ENCODE peak calls at places on chromosomes 3 and 15, in four cellular contexts. One of them, this sample, is unnamed.

GRCh38 chr3:137808015-137808414 is 43.9 kb downstream of the SOX14 start:
- DNase-seq in progenitor cell of endocrine pancreas: no peak
- DNase-seq in MM.1S: no peak
- DNase-seq in ovary: no peak
- DNase-seq in this sample: no peak

GRCh38 chr3:188270423-188270972 is 116.5 kb downstream of the LPP start:
- DNase-seq in ovary: no peak
- DNase-seq in progenitor cell of endocrine pancreas: no peak
- DNase-seq in MM.1S: no peak
- DNase-seq in this sample: no peak

GRCh38 chr15:66066439-66066838 is 187.1 kb downstream of the MEGF11 start:
- DNase-seq in MM.1S: no peak
- DNase-seq in ovary: no peak
- DNase-seq in progenitor cell of endocrine pancreas: no peak
- DNase-seq in this sample: no peak

GRCh38 chr15:78171864-78172472 is 22.8 kb downstream of the IDH3A start:
- DNase-seq in MM.1S: no peak
- DNase-seq in ovary: no peak
- DNase-seq in progenitor cell of endocrine pancreas: no peak
- DNase-seq in this sample: no peak

GRCh38 chr3:64244011-64244942 is 19.0 kb upstream of the PRICKLE2 start:
- DNase-seq in progenitor cell of endocrine pancreas: no peak
- DNase-seq in MM.1S: peak; percentile 21
- DNase-seq in ovary: no peak
- DNase-seq in this sample: no peak

GRCh38 chr3:41753651-41754050 is 208.3 kb downstream of the ULK4 start:
- DNase-seq in ovary: no peak
- DNase-seq in progenitor cell of endocrine pancreas: no peak
- DNase-seq in MM.1S: no peak
- DNase-seq in this sample: no peak

GRCh38 chr15:40843885-40844542 is at the start of gene SPINT1:
- DNase-seq in MM.1S: peak; percentile 47
- DNase-seq in ovary: no peak
- DNase-seq in progenitor cell of endocrine pancreas: peak; percentile 44
- DNase-seq in this sample: peak; percentile 41

GRCh38 chr15:96306321-96306720 is 24.2 kb upstream of the NR2F2 start:
- DNase-seq in ovary: no peak
- DNase-seq in MM.1S: no peak
- DNase-seq in progenitor cell of endocrine pancreas: no peak
- DNase-seq in this sample: no peak

GRCh38 chr15:22949074-22949547 is 31.1 kb downstream of the CYFIP1 start:
- DNase-seq in MM.1S: no peak
- DNase-seq in progenitor cell of endocrine pancreas: no peak
- DNase-seq in ovary: peak; percentile 83
- DNase-seq in this sample: no peak

GRCh38 chr15:59642351-59642750 is 15.0 kb downstream of the GTF2A2 start:
- DNase-seq in MM.1S: no peak
- DNase-seq in ovary: no peak
- DNase-seq in progenitor cell of endocrine pancreas: no peak
- DNase-seq in this sample: no peak
- TF ChIP-seq CTCF in MM.1S: peak; percentile 20
- TF ChIP-seq CTCF in ovary: no peak
- TF ChIP-seq CTCF in progenitor cell of endocrine pancreas: peak; percentile 17
- TF ChIP-seq CTCF in this sample: no peak

GRCh38 chr3:69452295-69452694 is 66.4 kb upstream of the FRMD4B start:
- DNase-seq in ovary: no peak
- DNase-seq in MM.1S: no peak
- DNase-seq in progenitor cell of endocrine pancreas: no peak
- DNase-seq in this sample: no peak

GRCh38 chr3:69446402-69447072 is 60.6 kb upstream of the FRMD4B start:
- DNase-seq in MM.1S: no peak
- DNase-seq in ovary: no peak
- DNase-seq in progenitor cell of endocrine pancreas: no peak
- DNase-seq in this sample: no peak

GRCh38 chr3:69454204-69454787 is 68.4 kb upstream of the FRMD4B start:
- DNase-seq in progenitor cell of endocrine pancreas: no peak
- DNase-seq in ovary: no peak
- DNase-seq in MM.1S: no peak
- DNase-seq in this sample: no peak

GRCh38 chr3:69451594-69451993 is 65.7 kb upstream of the FRMD4B start:
- DNase-seq in MM.1S: no peak
- DNase-seq in progenitor cell of endocrine pancreas: no peak
- DNase-seq in ovary: no peak
- DNase-seq in this sample: no peak
- TF ChIP-seq CTCF in MM.1S: no peak
- TF ChIP-seq CTCF in progenitor cell of endocrine pancreas: peak; percentile 43
- TF ChIP-seq CTCF in ovary: no peak
- TF ChIP-seq CTCF in this sample: no peak

GRCh38 chr3:128307029-128307633 is 153.8 kb downstream of the EEFSEC start:
- DNase-seq in ovary: no peak
- DNase-seq in progenitor cell of endocrine pancreas: no peak
- DNase-seq in MM.1S: no peak
- DNase-seq in this sample: no peak
- TF ChIP-seq CTCF in ovary: no peak
- TF ChIP-seq CTCF in progenitor cell of endocrine pancreas: peak; percentile 46
- TF ChIP-seq CTCF in MM.1S: no peak
- TF ChIP-seq CTCF in this sample: no peak

DNA sequence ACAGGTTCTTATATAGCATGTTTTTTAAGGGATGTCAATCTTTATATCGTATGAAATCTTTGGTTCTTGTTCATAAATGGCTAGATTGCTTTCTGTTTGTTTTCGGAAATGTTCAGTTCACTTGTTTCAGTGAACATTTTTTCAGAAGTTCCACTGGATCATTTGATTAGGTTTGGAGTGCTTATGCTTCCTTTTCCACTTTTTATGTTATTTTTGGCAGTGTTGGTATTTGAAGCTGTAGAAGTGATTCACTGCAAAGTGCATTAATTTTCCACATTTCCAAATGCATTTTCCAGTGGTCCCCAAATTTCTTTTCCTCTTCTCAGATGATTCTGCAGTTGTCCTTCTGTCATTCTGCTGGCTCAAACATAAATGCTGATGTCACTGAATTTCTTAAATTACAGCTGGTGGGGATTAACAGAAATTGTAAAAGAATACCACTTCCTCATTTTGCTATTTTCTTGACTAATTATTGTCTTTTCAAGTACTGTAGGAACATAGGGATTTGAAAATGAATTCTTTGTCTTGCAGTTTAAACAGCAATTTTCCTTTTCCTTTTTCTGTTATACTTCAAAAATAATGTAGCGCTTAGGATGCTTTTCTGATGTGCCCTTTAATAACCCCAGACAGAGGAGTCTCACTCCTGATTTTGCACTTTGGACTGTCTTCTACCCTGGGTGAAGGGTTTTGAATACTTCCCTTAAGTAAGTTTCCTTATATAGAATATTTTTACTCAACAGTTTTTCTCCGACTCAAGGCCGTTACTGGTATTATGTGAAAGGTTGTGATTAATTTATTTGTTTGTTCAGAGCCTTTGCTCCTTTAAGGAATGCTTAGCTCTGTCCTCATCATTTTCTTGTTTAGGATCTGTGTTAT is 24.9 kb downstream of the MITF start:
- DNase-seq in MM.1S: peak; percentile 41
- DNase-seq in progenitor cell of endocrine pancreas: no peak
- DNase-seq in ovary: no peak
- DNase-seq in this sample: no peak
- TF ChIP-seq CTCF in MM.1S: no peak
- TF ChIP-seq CTCF in progenitor cell of endocrine pancreas: no peak
- TF ChIP-seq CTCF in ovary: no peak
- TF ChIP-seq CTCF in this sample: no peak

GRCh38 chr15:51132384-51133139 is 37.9 kb upstream of the TNFAIP8L3 start:
- DNase-seq in MM.1S: no peak
- DNase-seq in progenitor cell of endocrine pancreas: no peak
- DNase-seq in ovary: peak; percentile 79
- DNase-seq in this sample: no peak
- TF ChIP-seq CTCF in MM.1S: peak; percentile 87
- TF ChIP-seq CTCF in progenitor cell of endocrine pancreas: peak; percentile 82
- TF ChIP-seq CTCF in ovary: peak; percentile 79
- TF ChIP-seq CTCF in this sample: no peak

DNA sequence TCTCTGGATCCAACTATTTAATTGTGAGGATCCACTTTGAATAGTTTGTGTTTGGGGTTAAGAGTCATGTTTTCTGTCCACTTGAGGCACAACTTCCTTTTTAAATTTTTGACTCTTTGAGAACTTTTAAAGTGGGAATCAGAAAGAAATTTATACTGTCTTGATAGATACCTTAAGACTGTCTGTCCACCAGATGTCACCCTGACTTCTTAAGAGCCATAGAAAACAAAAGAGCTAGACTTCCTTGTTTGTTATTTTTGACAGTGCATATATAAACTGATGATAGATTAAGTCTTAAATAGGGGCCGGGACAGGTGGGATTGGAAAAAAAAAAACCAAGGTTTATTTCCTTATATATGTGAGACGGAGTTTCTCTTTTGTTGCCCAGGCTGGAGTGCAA is 52.1 kb upstream of the WDR72 start:
- DNase-seq in ovary: no peak
- DNase-seq in MM.1S: peak; percentile 32
- DNase-seq in progenitor cell of endocrine pancreas: no peak
- DNase-seq in this sample: no peak
- TF ChIP-seq CTCF in ovary: no peak
- TF ChIP-seq CTCF in MM.1S: peak; percentile 34
- TF ChIP-seq CTCF in progenitor cell of endocrine pancreas: peak; percentile 56
- TF ChIP-seq CTCF in this sample: no peak

DNA sequence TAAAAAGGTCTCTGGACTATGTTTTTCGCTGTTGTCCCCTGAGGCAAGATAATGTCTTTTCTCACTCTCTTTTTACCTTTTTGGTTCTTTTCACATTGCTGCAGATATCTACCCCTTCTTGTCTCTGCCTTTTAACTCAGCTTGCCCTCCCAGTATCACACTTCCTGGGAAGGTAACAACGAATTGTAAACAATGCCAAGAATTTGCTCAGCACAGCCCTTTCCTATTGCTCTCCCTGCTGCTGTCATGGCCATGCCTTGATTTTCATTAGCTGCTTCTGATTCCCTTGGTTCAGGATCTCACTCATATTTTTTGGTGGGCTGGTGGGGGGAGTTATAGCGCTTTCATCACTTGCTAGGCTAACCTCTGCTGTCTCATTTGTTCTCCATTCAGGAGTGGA is 123.1 kb upstream of the DPH6 start:
- DNase-seq in MM.1S: no peak
- DNase-seq in ovary: no peak
- DNase-seq in progenitor cell of endocrine pancreas: no peak
- DNase-seq in this sample: no peak
- TF ChIP-seq CTCF in MM.1S: no peak
- TF ChIP-seq CTCF in ovary: no peak
- TF ChIP-seq CTCF in progenitor cell of endocrine pancreas: no peak
- TF ChIP-seq CTCF in this sample: no peak

GRCh38 chr15:94348084-94348483 is 116.7 kb downstream of the MCTP2 start:
- DNase-seq in progenitor cell of endocrine pancreas: no peak
- DNase-seq in ovary: no peak
- DNase-seq in MM.1S: no peak
- DNase-seq in this sample: no peak

GRCh38 chr15:94351121-94351520 is 119.8 kb downstream of the MCTP2 start:
- DNase-seq in ovary: no peak
- DNase-seq in progenitor cell of endocrine pancreas: no peak
- DNase-seq in MM.1S: no peak
- DNase-seq in this sample: no peak

GRCh38 chr15:94346272-94346671 is 114.9 kb downstream of the MCTP2 start:
- DNase-seq in MM.1S: no peak
- DNase-seq in ovary: no peak
- DNase-seq in progenitor cell of endocrine pancreas: no peak
- DNase-seq in this sample: no peak
- TF ChIP-seq CTCF in MM.1S: no peak
- TF ChIP-seq CTCF in ovary: peak; percentile 13
- TF ChIP-seq CTCF in progenitor cell of endocrine pancreas: no peak
- TF ChIP-seq CTCF in this sample: no peak

This sample was measured in activated B cell treated with CpG ODN at 0.5 μM for 24 hours.